ENCODE peak calls at places on chromosomes 12 and 14, in six cellular contexts. One of them, this sample, is unnamed.

GRCh38 chr14:69987416-69988144 is 108.4 kb downstream of the SMOC1 start:
- DNase-seq in IMR-90: no peak
- DNase-seq in neuronal stem cell: peak
- DNase-seq in mesenchymal stem cell: no peak
- DNase-seq in H9: peak
- DNase-seq in H1: peak
- DNase-seq in this sample: no peak

GRCh38 chr12:118190266-118190665 is 54.3 kb downstream of the PEBP1 start:
- DNase-seq in IMR-90: peak
- DNase-seq in neuronal stem cell: no peak
- DNase-seq in mesenchymal stem cell: peak
- DNase-seq in H9: no peak
- DNase-seq in H1: no peak
- DNase-seq in this sample: no peak

GRCh38 chr12:664075-664778 is 982 bp upstream of the NINJ2 start:
- DNase-seq in IMR-90: no peak
- DNase-seq in neuronal stem cell: no peak
- DNase-seq in mesenchymal stem cell: no peak
- DNase-seq in H9: no peak
- DNase-seq in H1: no peak
- DNase-seq in this sample: no peak

GRCh38 chr12:19239616-19240234 is 110.2 kb downstream of the PLEKHA5 start:
- DNase-seq in IMR-90: peak
- DNase-seq in neuronal stem cell: no peak
- DNase-seq in mesenchymal stem cell: no peak
- DNase-seq in H9: no peak
- DNase-seq in H1: no peak
- DNase-seq in this sample: no peak

GRCh38 chr14:102866982-102867761 is 55.3 kb upstream of the AMN start:
- DNase-seq in IMR-90: no peak
- DNase-seq in neuronal stem cell: no peak
- DNase-seq in mesenchymal stem cell: no peak
- DNase-seq in H9: no peak
- DNase-seq in H1: no peak
- DNase-seq in this sample: no peak

GRCh38 chr12:76762556-76762955 is 1.4 kb upstream of the ZDHHC17 start:
- DNase-seq in IMR-90: no peak
- DNase-seq in neuronal stem cell: peak
- DNase-seq in mesenchymal stem cell: no peak
- DNase-seq in H9: peak
- DNase-seq in H1: no peak
- DNase-seq in this sample: peak

GRCh38 chr12:6935221-6935550 is 7.4 kb downstream of the ATN1 start:
- DNase-seq in IMR-90: no peak
- DNase-seq in neuronal stem cell: no peak
- DNase-seq in mesenchymal stem cell: no peak
- DNase-seq in H9: no peak
- DNase-seq in H1: no peak
- DNase-seq in this sample: no peak

GRCh38 chr14:39267592-39268112 is 33.9 kb downstream of the MIA2 start:
- DNase-seq in IMR-90: no peak
- DNase-seq in neuronal stem cell: no peak
- DNase-seq in mesenchymal stem cell: no peak
- DNase-seq in H9: no peak
- DNase-seq in H1: no peak
- DNase-seq in this sample: peak

GRCh38 chr12:118050972-118051910 is 9.7 kb downstream of the WSB2 start:
- DNase-seq in IMR-90: no peak
- DNase-seq in neuronal stem cell: no peak
- DNase-seq in mesenchymal stem cell: peak
- DNase-seq in H9: no peak
- DNase-seq in H1: no peak
- DNase-seq in this sample: no peak

GRCh38 chr14:60637490-60638452 is 11.5 kb downstream of the SIX1 start:
- DNase-seq in IMR-90: peak
- DNase-seq in neuronal stem cell: peak
- DNase-seq in mesenchymal stem cell: no peak
- DNase-seq in H9: peak
- DNase-seq in H1: peak
- DNase-seq in this sample: no peak

GRCh38 chr12:16636435-16637055 is 30.6 kb upstream of the LMO3 start:
- DNase-seq in IMR-90: no peak
- DNase-seq in neuronal stem cell: no peak
- DNase-seq in mesenchymal stem cell: no peak
- DNase-seq in H9: no peak
- DNase-seq in H1: no peak
- DNase-seq in this sample: no peak

GRCh38 chr12:102965281-102966155 is 8.0 kb downstream of the ASCL1 start:
- DNase-seq in IMR-90: no peak
- DNase-seq in neuronal stem cell: no peak
- DNase-seq in mesenchymal stem cell: no peak
- DNase-seq in H9: peak
- DNase-seq in H1: peak
- DNase-seq in this sample: no peak

GRCh38 chr12:91991397-91992187 is 154.1 kb downstream of the BTG1 start:
- DNase-seq in IMR-90: no peak
- DNase-seq in neuronal stem cell: no peak
- DNase-seq in mesenchymal stem cell: no peak
- DNase-seq in H9: no peak
- DNase-seq in H1: no peak
- DNase-seq in this sample: peak

GRCh38 chr12:7206691-7207090 is 17.2 kb downstream of the PEX5 start:
- DNase-seq in IMR-90: no peak
- DNase-seq in neuronal stem cell: no peak
- DNase-seq in mesenchymal stem cell: no peak
- DNase-seq in H9: no peak
- DNase-seq in H1: no peak
- DNase-seq in this sample: no peak

GRCh38 chr12:28424965-28425364 is 234.7 kb downstream of the CCDC91 start:
- DNase-seq in IMR-90: peak
- DNase-seq in neuronal stem cell: no peak
- DNase-seq in mesenchymal stem cell: peak
- DNase-seq in H9: no peak
- DNase-seq in H1: no peak
- DNase-seq in this sample: no peak

GRCh38 chr14:99238234-99238633 is 33.8 kb downstream of the BCL11B start:
- DNase-seq in IMR-90: no peak
- DNase-seq in neuronal stem cell: no peak
- DNase-seq in mesenchymal stem cell: no peak
- DNase-seq in H9: no peak
- DNase-seq in H1: no peak
- DNase-seq in this sample: no peak

GRCh38 chr14:93369393-93370266 is 22.6 kb downstream of the COX8C start:
- DNase-seq in IMR-90: no peak
- DNase-seq in neuronal stem cell: no peak
- DNase-seq in mesenchymal stem cell: no peak
- DNase-seq in H9: no peak
- DNase-seq in H1: no peak
- DNase-seq in this sample: peak

GRCh38 chr14:102819176-102819628 is 42.0 kb downstream of the TRAF3 start:
- DNase-seq in IMR-90: no peak
- DNase-seq in neuronal stem cell: no peak
- DNase-seq in mesenchymal stem cell: no peak
- DNase-seq in H9: no peak
- DNase-seq in H1: no peak
- DNase-seq in this sample: peak

GRCh38 chr14:31968107-31968810 is 108.8 kb upstream of the ARHGAP5 start:
- DNase-seq in IMR-90: peak
- DNase-seq in neuronal stem cell: no peak
- DNase-seq in mesenchymal stem cell: peak
- DNase-seq in H9: no peak
- DNase-seq in H1: no peak
- DNase-seq in this sample: peak

GRCh38 chr12:32252199-32253073 is 145.8 kb downstream of the BICD1 start:
- DNase-seq in IMR-90: no peak
- DNase-seq in neuronal stem cell: no peak
- DNase-seq in mesenchymal stem cell: no peak
- DNase-seq in H9: no peak
- DNase-seq in H1: no peak
- DNase-seq in this sample: no peak

GRCh38 chr12:11209098-11209497 is 22.4 kb upstream of the TAS2R42 start:
- DNase-seq in IMR-90: no peak
- DNase-seq in neuronal stem cell: peak
- DNase-seq in mesenchymal stem cell: no peak
- DNase-seq in H9: peak
- DNase-seq in H1: no peak
- DNase-seq in this sample: no peak

GRCh38 chr12:124512667-124513296 is 54.6 kb downstream of the NCOR2 start:
- DNase-seq in IMR-90: peak
- DNase-seq in neuronal stem cell: peak
- DNase-seq in mesenchymal stem cell: peak
- DNase-seq in H9: peak
- DNase-seq in H1: peak
- DNase-seq in this sample: peak

GRCh38 chr12:113724703-113725556 is 241.2 kb downstream of the RBM19 start:
- DNase-seq in IMR-90: no peak
- DNase-seq in neuronal stem cell: no peak
- DNase-seq in mesenchymal stem cell: no peak
- DNase-seq in H9: no peak
- DNase-seq in H1: no peak
- DNase-seq in this sample: no peak

GRCh38 chr14:100288382-100289185 is 17.7 kb downstream of the SLC25A29 start:
- DNase-seq in IMR-90: peak
- DNase-seq in neuronal stem cell: no peak
- DNase-seq in mesenchymal stem cell: no peak
- DNase-seq in H9: no peak
- DNase-seq in H1: no peak
- DNase-seq in this sample: no peak

GRCh38 chr12:132427999-132428871 is 61.7 kb upstream of the FBRSL1 start:
- DNase-seq in IMR-90: no peak
- DNase-seq in neuronal stem cell: no peak
- DNase-seq in mesenchymal stem cell: no peak
- DNase-seq in H9: no peak
- DNase-seq in H1: no peak
- DNase-seq in this sample: no peak

GRCh38 chr12:5516781-5517180 is 84.9 kb downstream of the NTF3 start:
- DNase-seq in IMR-90: no peak
- DNase-seq in neuronal stem cell: no peak
- DNase-seq in mesenchymal stem cell: no peak
- DNase-seq in H9: no peak
- DNase-seq in H1: peak
- DNase-seq in this sample: no peak

GRCh38 chr12:6312529-6313325 is 2.2 kb downstream of the PLEKHG6 start:
- DNase-seq in IMR-90: no peak
- DNase-seq in neuronal stem cell: no peak
- DNase-seq in mesenchymal stem cell: peak
- DNase-seq in H9: peak
- DNase-seq in H1: peak
- DNase-seq in this sample: peak

GRCh38 chr12:12029653-12030052 is 41.1 kb upstream of the BCL2L14 start:
- DNase-seq in IMR-90: no peak
- DNase-seq in neuronal stem cell: no peak
- DNase-seq in mesenchymal stem cell: no peak
- DNase-seq in H9: no peak
- DNase-seq in H1: no peak
- DNase-seq in this sample: no peak

GRCh38 chr12:88393017-88393767 is 187.1 kb downstream of the KITLG start:
- DNase-seq in IMR-90: peak
- DNase-seq in neuronal stem cell: no peak
- DNase-seq in mesenchymal stem cell: peak
- DNase-seq in H9: peak
- DNase-seq in H1: no peak
- DNase-seq in this sample: no peak

GRCh38 chr14:30267141-30267540 is 291.8 kb upstream of the G2E3 start:
- DNase-seq in IMR-90: peak
- DNase-seq in neuronal stem cell: no peak
- DNase-seq in mesenchymal stem cell: peak
- DNase-seq in H9: no peak
- DNase-seq in H1: no peak
- DNase-seq in this sample: no peak

GRCh38 chr14:99976021-99976420 is 89.2 kb upstream of the EVL start:
- DNase-seq in IMR-90: no peak
- DNase-seq in neuronal stem cell: no peak
- DNase-seq in mesenchymal stem cell: no peak
- DNase-seq in H9: no peak
- DNase-seq in H1: no peak
- DNase-seq in this sample: no peak

GRCh38 chr14:61477845-61478438 is 156.6 kb downstream of the PRKCH start:
- DNase-seq in IMR-90: peak
- DNase-seq in neuronal stem cell: no peak
- DNase-seq in mesenchymal stem cell: peak
- DNase-seq in H9: no peak
- DNase-seq in H1: no peak
- DNase-seq in this sample: no peak

GRCh38 chr12:55931780-55932545 is 1.0 kb downstream of the DGKA start:
- DNase-seq in IMR-90: peak
- DNase-seq in neuronal stem cell: no peak
- DNase-seq in mesenchymal stem cell: peak
- DNase-seq in H9: peak
- DNase-seq in H1: peak
- DNase-seq in this sample: no peak

GRCh38 chr12:119249441-119249840 is 70.7 kb downstream of the HSPB8 start:
- DNase-seq in IMR-90: no peak
- DNase-seq in neuronal stem cell: no peak
- DNase-seq in mesenchymal stem cell: no peak
- DNase-seq in H9: no peak
- DNase-seq in H1: no peak
- DNase-seq in this sample: no peak

GRCh38 chr12:81778719-81779118 is 19.6 kb upstream of the PPFIA2 start:
- DNase-seq in IMR-90: no peak
- DNase-seq in neuronal stem cell: no peak
- DNase-seq in mesenchymal stem cell: no peak
- DNase-seq in H9: no peak
- DNase-seq in H1: no peak
- DNase-seq in this sample: no peak

GRCh38 chr12:81779216-81779615 is 20.1 kb upstream of the PPFIA2 start:
- DNase-seq in IMR-90: no peak
- DNase-seq in neuronal stem cell: no peak
- DNase-seq in mesenchymal stem cell: no peak
- DNase-seq in H9: no peak
- DNase-seq in H1: no peak
- DNase-seq in this sample: no peak
- H4K91ac ChIP-seq in IMR-90: no peak
- H4K91ac ChIP-seq in neuronal stem cell: no peak
- H4K91ac ChIP-seq in mesenchymal stem cell: no peak
- H4K91ac ChIP-seq in H9: no peak
- H4K91ac ChIP-seq in H1: no peak
- H4K91ac ChIP-seq in this sample: no peak

GRCh38 chr14:71604231-71604630 is 328.0 kb upstream of the RGS6 start:
- DNase-seq in IMR-90: no peak
- DNase-seq in neuronal stem cell: no peak
- DNase-seq in mesenchymal stem cell: no peak
- DNase-seq in H9: no peak
- DNase-seq in H1: no peak
- DNase-seq in this sample: peak
- H2AFZ ChIP-seq in IMR-90: no peak
- H2AFZ ChIP-seq in neuronal stem cell: no peak
- H2AFZ ChIP-seq in mesenchymal stem cell: no peak
- H2AFZ ChIP-seq in H9: no peak
- H2AFZ ChIP-seq in H1: no peak
- H2AFZ ChIP-seq in this sample: no peak

GRCh38 chr12:123442774-123443173 is 6.3 kb upstream of the RILPL2 start:
- DNase-seq in IMR-90: no peak
- DNase-seq in neuronal stem cell: no peak
- DNase-seq in mesenchymal stem cell: no peak
- DNase-seq in H9: no peak
- DNase-seq in H1: no peak
- DNase-seq in this sample: no peak
- H3K4me2 ChIP-seq in IMR-90: no peak
- H3K4me2 ChIP-seq in neuronal stem cell: no peak
- H3K4me2 ChIP-seq in mesenchymal stem cell: no peak
- H3K4me2 ChIP-seq in H9: no peak
- H3K4me2 ChIP-seq in H1: no peak
- H3K4me2 ChIP-seq in this sample: no peak

GRCh38 chr12:121432740-121433476 is 33.0 kb downstream of the RNF34 start:
- DNase-seq in IMR-90: no peak
- DNase-seq in neuronal stem cell: no peak
- DNase-seq in mesenchymal stem cell: no peak
- DNase-seq in H9: no peak
- DNase-seq in H1: no peak
- DNase-seq in this sample: no peak
- H4K91ac ChIP-seq in IMR-90: no peak
- H4K91ac ChIP-seq in neuronal stem cell: no peak
- H4K91ac ChIP-seq in mesenchymal stem cell: no peak
- H4K91ac ChIP-seq in H9: no peak
- H4K91ac ChIP-seq in H1: no peak
- H4K91ac ChIP-seq in this sample: no peak